ENCODE peak calls at places on chromosomes 5 and 9, in six cellular contexts. L, J, W, Y, S and A are unnamed samples.

GRCh38 chr5:101047181-101047580 is 144.1 kb upstream of the ST8SIA4 start:
- DNase-seq in S (no peak), J (no peak), W (no peak), L (no peak), Y (no peak), A (no peak)

GRCh38 chr9:136228107-136228875 is 17.3 kb downstream of the QSOX2 start:
- DNase-seq in J (peak; percentile 43), W (no peak), L (peak; percentile 15), S (no peak), Y (no peak), A (no peak)

GRCh38 chr5:76716456-76717157 is 681 bp downstream of the F2R start:
- DNase-seq in Y (no peak), L (no peak), S (peak; percentile 80), W (no peak), J (peak; percentile 23), A (no peak)

GRCh38 chr5:94402096-94402495 is 216.3 kb downstream of the KIAA0825 start:
- DNase-seq in J (no peak), W (no peak), S (no peak), Y (no peak), L (no peak), A (no peak)

GRCh38 chr5:177447611-177448243 is 1.1 kb downstream of the PRR7 start:
- DNase-seq in Y (no peak), W (peak; percentile 96), S (peak; percentile 87), L (peak; percentile 67), J (peak; percentile 60), A (no peak)

GRCh38 chr5:149135536-149136201 is 5.6 kb upstream of the ABLIM3 start:
- DNase-seq in J (no peak), S (no peak), W (no peak), Y (no peak), L (peak; percentile 83), A (no peak)

GRCh38 chr5:138873096-138873885 is 1.8 kb downstream of the LRRTM2 start:
- DNase-seq in S (no peak), Y (no peak), J (no peak), L (no peak), W (no peak), A (no peak)

GRCh38 chr9:8329561-8330283 is 530.1 kb upstream of the DMAC1 start:
- DNase-seq in Y (no peak), W (no peak), J (peak; percentile 34), S (no peak), L (no peak), A (no peak)

GRCh38 chr9:112443200-112443599 is 43.4 kb upstream of the KIAA1958 start:
- DNase-seq in S (no peak), Y (no peak), W (no peak), L (peak; percentile 35), J (no peak), A (no peak)

GRCh38 chr5:168793844-168794837 is 215.0 kb upstream of the PANK3 start:
- DNase-seq in J (peak; percentile 55), S (no peak), W (no peak), Y (peak; percentile 37), L (peak; percentile 38), A (no peak)

GRCh38 chr5:172736524-172737135 is 34.4 kb downstream of the DUSP1 start:
- DNase-seq in S (no peak), J (no peak), W (no peak), L (no peak), Y (no peak), A (no peak)
- TF ChIP-seq CTCF in S (no peak), J (no peak), W (no peak), L (peak; percentile 6), Y (no peak), A (no peak)

DNA sequence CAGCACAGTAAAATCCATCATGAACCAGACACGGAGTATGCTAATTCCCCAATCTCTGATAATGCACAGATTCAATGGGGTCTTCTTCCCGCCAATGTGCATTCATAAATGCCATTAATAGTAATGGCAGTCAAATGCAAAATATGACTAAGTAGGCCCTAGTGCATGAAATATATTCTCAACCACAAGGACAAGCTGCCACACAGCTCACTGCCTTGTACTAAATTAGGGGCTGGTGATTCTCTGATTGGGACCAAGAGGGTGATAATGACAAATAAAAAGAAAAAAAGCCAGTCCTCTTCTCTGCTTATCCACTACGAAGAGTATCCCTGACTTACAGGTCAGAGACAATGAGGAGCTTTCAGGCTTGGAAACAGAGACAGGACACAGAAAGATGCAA is 148.3 kb downstream of the EBF1 start:
- DNase-seq in L (no peak), W (no peak), S (no peak), J (no peak), Y (no peak), A (no peak)
- H3K4me3 ChIP-seq in L (no peak overlapping the region), W (no peak overlapping the region), S (no peak overlapping the region), J (no peak overlapping the region), Y (no peak overlapping the region), A (no peak overlapping the region)

DNA sequence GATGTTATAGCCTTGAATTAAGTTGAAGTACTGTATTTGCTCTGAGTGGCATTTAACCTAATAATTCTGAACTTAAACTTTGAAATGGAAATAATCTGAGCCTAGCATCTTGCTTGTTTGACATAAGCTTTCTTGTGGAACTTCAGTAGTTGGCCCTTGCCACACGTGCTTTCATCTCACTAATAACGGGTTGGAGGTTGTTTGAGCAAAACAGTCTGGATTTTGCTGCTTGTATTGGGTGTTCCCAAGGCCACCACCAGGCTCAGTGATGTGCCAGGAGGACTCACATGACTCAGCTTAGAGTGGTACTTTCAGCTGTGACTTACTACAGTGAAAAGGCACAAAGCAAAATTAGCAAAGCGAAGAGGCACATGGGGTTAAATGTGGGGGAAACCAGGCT is 35.7 kb downstream of the SECISBP2 start:
- DNase-seq in W (no peak), Y (no peak), S (no peak), L (no peak), J (no peak), A (no peak)
- TF ChIP-seq CTCF in W (no peak), Y (no peak), S (peak; percentile 33), L (no peak), J (no peak), A (no peak)

DNA sequence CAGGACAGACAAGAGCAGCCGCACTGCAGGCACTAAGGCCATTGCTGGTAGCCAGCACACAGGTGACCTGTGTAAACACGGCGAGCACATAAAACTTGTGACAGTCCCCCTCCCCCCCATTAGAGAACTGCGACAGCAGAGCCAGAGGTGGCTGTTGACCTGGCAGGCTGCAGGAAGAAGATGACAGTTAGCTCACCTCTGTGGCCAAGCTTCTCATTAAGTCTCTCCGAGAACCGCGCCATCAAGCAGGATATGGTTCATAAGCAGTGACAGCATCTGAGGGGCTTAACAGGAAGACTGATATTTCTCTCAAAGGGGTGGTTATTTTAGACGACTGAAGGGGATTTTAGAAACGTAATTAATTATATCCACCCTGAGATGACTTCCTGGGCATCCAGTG is 5.2 kb downstream of the SURF4 start:
- DNase-seq in J (no peak), W (no peak), S (no peak), L (no peak), Y (no peak), A (no peak)
- H3K4me3 ChIP-seq in J (no peak overlapping the region), W (no peak overlapping the region), S (no peak overlapping the region), L (no peak overlapping the region), Y (no peak overlapping the region), A (no peak overlapping the region)